ENCODE peak calls at places on chromosomes 4 and X, in four cellular contexts. One of them, this sample, is unnamed.

GRCh38 chr4:110675406-110675805 is 52.5 kb upstream of the PITX2 start:
- DNase-seq in A549: no peak
- DNase-seq in fibroblast of lung: no peak
- DNase-seq in AG04450: no peak
- DNase-seq in this sample: no peak

GRCh38 chrX:115560978-115561604 is at the start of gene PLS3:
- DNase-seq in fibroblast of lung: peak
- DNase-seq in A549: peak
- DNase-seq in AG04450: peak
- DNase-seq in this sample: no peak

GRCh38 chr4:185128272-185129119 is 14.6 kb upstream of the SLC25A4 start:
- DNase-seq in AG04450: no peak
- DNase-seq in fibroblast of lung: no peak
- DNase-seq in A549: peak
- DNase-seq in this sample: no peak

GRCh38 chr4:71857713-71858451 is 74.0 kb upstream of the GC start:
- DNase-seq in fibroblast of lung: no peak
- DNase-seq in A549: no peak
- DNase-seq in AG04450: no peak
- DNase-seq in this sample: no peak

GRCh38 chr4:143359794-143360193 is 23.1 kb downstream of the GAB1 start:
- DNase-seq in fibroblast of lung: no peak
- DNase-seq in A549: no peak
- DNase-seq in AG04450: no peak
- DNase-seq in this sample: no peak

GRCh38 chr4:143616771-143617170 is 83.7 kb downstream of the FREM3 start:
- DNase-seq in fibroblast of lung: peak
- DNase-seq in A549: no peak
- DNase-seq in AG04450: no peak
- DNase-seq in this sample: no peak

GRCh38 chrX:130285069-130285620 is 16.4 kb upstream of the ZNF280C start:
- DNase-seq in AG04450: no peak
- DNase-seq in fibroblast of lung: no peak
- DNase-seq in A549: no peak
- DNase-seq in this sample: no peak

GRCh38 chr4:17781831-17782287 is 438 bp upstream of the FAM184B start:
- DNase-seq in A549: no peak
- DNase-seq in AG04450: no peak
- DNase-seq in fibroblast of lung: no peak
- DNase-seq in this sample: no peak

GRCh38 chr4:102629686-102630085 is 128.5 kb downstream of the NFKB1 start:
- DNase-seq in A549: no peak
- DNase-seq in fibroblast of lung: no peak
- DNase-seq in AG04450: no peak
- DNase-seq in this sample: no peak

GRCh38 chrX:105464611-105465010 is 244.1 kb upstream of the TEX13A start:
- DNase-seq in AG04450: no peak
- DNase-seq in A549: no peak
- DNase-seq in fibroblast of lung: no peak
- DNase-seq in this sample: no peak

GRCh38 chrX:18887177-18887820 is 96.6 kb downstream of the PHKA2 start:
- DNase-seq in AG04450: no peak
- DNase-seq in A549: no peak
- DNase-seq in fibroblast of lung: peak
- DNase-seq in this sample: no peak

GRCh38 chr4:10576236-10576635 is 108.3 kb downstream of the CLNK start:
- DNase-seq in AG04450: no peak
- DNase-seq in fibroblast of lung: no peak
- DNase-seq in A549: no peak
- DNase-seq in this sample: no peak

GRCh38 chrX:86148024-86148511 is at the start of gene DACH2:
- DNase-seq in AG04450: peak
- DNase-seq in fibroblast of lung: peak
- DNase-seq in A549: peak
- DNase-seq in this sample: peak

GRCh38 chr4:17780461-17781071 is 855 bp downstream of the FAM184B start:
- DNase-seq in AG04450: no peak
- DNase-seq in A549: no peak
- DNase-seq in fibroblast of lung: no peak
- DNase-seq in this sample: peak

GRCh38 chr4:77072195-77072753 is 3.5 kb downstream of the CCNI start:
- DNase-seq in AG04450: no peak
- DNase-seq in A549: no peak
- DNase-seq in fibroblast of lung: no peak
- DNase-seq in this sample: no peak

GRCh38 chr4:163191999-163192398 is 25.3 kb upstream of the NAF1 start:
- DNase-seq in AG04450: no peak
- DNase-seq in fibroblast of lung: no peak
- DNase-seq in A549: peak
- DNase-seq in this sample: no peak

GRCh38 chr4:109576462-109576861 is 16.4 kb downstream of the MCUB start:
- DNase-seq in fibroblast of lung: no peak
- DNase-seq in A549: no peak
- DNase-seq in AG04450: no peak
- DNase-seq in this sample: no peak

GRCh38 chrX:531611-531936 is 99.0 kb upstream of the SHOX start:
- DNase-seq in A549: no peak
- DNase-seq in AG04450: no peak
- DNase-seq in fibroblast of lung: no peak
- DNase-seq in this sample: no peak

GRCh38 chr4:121062466-121062975 is 9.8 kb downstream of the NDNF start:
- DNase-seq in A549: no peak
- DNase-seq in AG04450: no peak
- DNase-seq in fibroblast of lung: peak
- DNase-seq in this sample: no peak

GRCh38 chr4:156347412-156348075 is 393.9 kb upstream of the CTSO start:
- DNase-seq in fibroblast of lung: peak
- DNase-seq in AG04450: no peak
- DNase-seq in A549: no peak
- DNase-seq in this sample: no peak

GRCh38 chrX:139639253-139639652 is 68.7 kb downstream of the MCF2 start:
- DNase-seq in A549: no peak
- DNase-seq in AG04450: no peak
- DNase-seq in fibroblast of lung: no peak
- DNase-seq in this sample: no peak

GRCh38 chr4:31085736-31086135 is 365.6 kb downstream of the PCDH7 start:
- DNase-seq in A549: no peak
- DNase-seq in AG04450: no peak
- DNase-seq in fibroblast of lung: no peak
- DNase-seq in this sample: no peak
- H3K4me3 ChIP-seq in A549: no peak
- H3K4me3 ChIP-seq in AG04450: no peak
- H3K4me3 ChIP-seq in fibroblast of lung: no peak
- H3K4me3 ChIP-seq in this sample: no peak

GRCh38 chr4:13193662-13194061 is 290.5 kb downstream of the RAB28 start:
- DNase-seq in A549: peak
- DNase-seq in AG04450: no peak
- DNase-seq in fibroblast of lung: no peak
- DNase-seq in this sample: no peak
- TF ChIP-seq CTCF in A549: no peak
- TF ChIP-seq CTCF in AG04450: no peak
- TF ChIP-seq CTCF in fibroblast of lung: no peak
- TF ChIP-seq CTCF in this sample: no peak

GRCh38 chr4:3346146-3346545 is 53.3 kb downstream of the RGS12 start:
- DNase-seq in fibroblast of lung: peak
- DNase-seq in AG04450: peak
- DNase-seq in A549: peak
- DNase-seq in this sample: peak
- H3K4me3 ChIP-seq in fibroblast of lung: no peak
- H3K4me3 ChIP-seq in AG04450: no peak
- H3K4me3 ChIP-seq in A549: no peak
- H3K4me3 ChIP-seq in this sample: no peak

DNA sequence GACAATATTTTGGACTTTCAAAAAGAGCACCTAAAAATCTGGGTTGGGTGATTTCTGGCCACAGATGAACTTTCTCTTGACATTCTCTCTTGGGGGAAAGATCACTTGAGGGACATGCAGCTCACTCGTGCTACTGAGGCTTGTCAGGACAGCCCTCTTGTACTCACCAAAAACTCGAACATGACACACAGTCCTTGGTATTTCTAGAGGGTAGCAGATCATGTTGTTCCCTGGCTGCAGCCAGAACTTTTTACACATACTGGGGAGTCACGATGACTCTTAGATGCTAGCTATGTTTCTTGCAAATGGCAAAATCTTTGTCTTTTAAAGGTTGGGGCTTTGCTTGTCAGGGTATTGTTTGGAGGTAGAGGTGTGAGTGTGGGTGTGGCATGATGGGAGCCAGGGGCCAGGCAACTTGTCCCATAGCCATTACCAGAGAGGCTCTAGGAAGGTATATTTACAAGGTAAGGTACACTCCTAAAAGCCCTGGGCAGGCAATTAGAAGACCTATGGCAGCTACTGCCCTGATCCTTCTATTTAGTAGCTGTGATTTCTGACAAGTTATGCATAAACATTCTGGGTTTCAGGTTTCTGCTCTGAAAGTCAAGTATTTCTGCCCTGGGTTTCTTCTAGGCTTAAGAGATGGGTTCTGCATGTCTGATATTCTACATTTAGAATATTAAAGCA is 241.7 kb upstream of the TLL1 start:
- DNase-seq in A549: no peak
- DNase-seq in fibroblast of lung: no peak
- DNase-seq in AG04450: no peak
- DNase-seq in this sample: no peak
- TF ChIP-seq CTCF in A549: no peak
- TF ChIP-seq CTCF in fibroblast of lung: no peak
- TF ChIP-seq CTCF in AG04450: no peak
- TF ChIP-seq CTCF in this sample: no peak

DNA sequence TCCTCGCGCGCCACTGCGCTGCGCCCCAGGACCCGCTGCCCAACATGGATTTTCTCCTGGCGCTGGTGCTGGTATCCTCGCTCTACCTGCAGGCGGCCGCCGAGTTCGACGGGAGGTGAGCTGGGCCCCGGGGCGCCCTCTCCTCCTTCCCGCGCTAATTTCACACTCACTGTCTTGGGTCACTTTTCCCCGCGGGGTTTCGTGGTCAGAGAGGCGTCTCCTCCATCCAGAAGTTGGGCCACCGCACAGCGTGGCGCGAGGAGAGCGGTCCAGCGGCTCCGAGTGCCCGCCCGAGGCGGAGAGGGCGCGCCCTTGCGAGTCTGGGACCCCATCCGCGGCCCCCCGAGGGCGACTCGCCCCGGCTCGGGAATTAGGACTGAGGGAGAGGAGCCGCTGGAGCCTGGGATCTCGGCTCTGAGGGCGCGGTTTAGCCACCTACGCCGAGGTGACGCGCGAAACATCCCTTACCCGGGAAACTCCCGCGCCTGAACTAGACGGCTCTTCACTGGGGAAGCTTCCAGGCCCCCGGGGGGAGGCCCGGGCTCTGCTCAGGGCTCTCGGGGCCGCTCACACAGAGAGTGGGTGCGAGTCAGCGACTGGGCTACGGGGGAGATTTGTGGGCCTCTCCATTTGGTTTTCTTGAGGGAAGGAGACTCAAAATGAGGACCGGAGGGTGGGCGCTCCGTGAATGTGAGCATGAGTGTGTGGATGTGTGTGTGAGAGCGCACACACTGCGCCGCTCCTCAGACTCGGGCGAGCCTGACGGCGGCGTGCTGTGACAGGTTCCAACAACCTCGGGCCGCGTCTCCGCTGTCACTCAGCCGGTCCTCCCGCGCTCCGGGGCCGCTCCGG is 564 bp downstream of the NPNT start:
- DNase-seq in A549: no peak
- DNase-seq in AG04450: no peak
- DNase-seq in fibroblast of lung: no peak
- DNase-seq in this sample: no peak
- H3K4me3 ChIP-seq in A549: peak
- H3K4me3 ChIP-seq in AG04450: no peak
- H3K4me3 ChIP-seq in fibroblast of lung: peak
- H3K4me3 ChIP-seq in this sample: peak

GRCh38 chr4:136150046-136150445 is 1382.2 kb downstream of the PCDH18 start:
- DNase-seq in AG04450: no peak
- DNase-seq in fibroblast of lung: no peak
- DNase-seq in A549: no peak
- DNase-seq in this sample: no peak
- TF ChIP-seq CTCF in AG04450: no peak
- TF ChIP-seq CTCF in fibroblast of lung: no peak
- TF ChIP-seq CTCF in A549: no peak
- TF ChIP-seq CTCF in this sample: no peak

DNA sequence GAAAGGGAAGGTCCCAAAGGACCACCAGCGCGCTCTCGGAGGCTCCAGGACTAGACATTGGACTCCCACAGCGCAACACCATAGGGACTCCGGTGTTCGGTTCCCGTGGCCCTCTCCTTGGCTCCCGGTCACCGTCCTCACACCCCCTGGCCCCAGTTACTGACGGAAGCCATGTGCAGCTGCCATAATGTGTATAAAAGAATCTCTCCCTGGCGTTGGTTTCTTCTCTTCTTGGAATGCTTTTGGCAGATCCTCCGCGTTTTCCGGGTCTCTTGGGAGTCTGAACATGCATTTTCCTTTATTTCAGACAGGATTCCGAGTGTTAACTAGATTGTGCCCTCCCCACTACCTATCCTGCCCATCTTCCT is 69.7 kb downstream of the FBXO8 start:
- DNase-seq in A549: no peak
- DNase-seq in AG04450: no peak
- DNase-seq in fibroblast of lung: no peak
- DNase-seq in this sample: no peak
- H3K4me3 ChIP-seq in A549: no peak
- H3K4me3 ChIP-seq in AG04450: no peak
- H3K4me3 ChIP-seq in fibroblast of lung: peak
- H3K4me3 ChIP-seq in this sample: peak

GRCh38 chrX:31070057-31070468 is 1.8 kb downstream of the FTHL17 start:
- DNase-seq in A549: no peak
- DNase-seq in fibroblast of lung: no peak
- DNase-seq in AG04450: no peak
- DNase-seq in this sample: no peak
- TF ChIP-seq CTCF in A549: no peak
- TF ChIP-seq CTCF in fibroblast of lung: no peak
- TF ChIP-seq CTCF in AG04450: no peak
- TF ChIP-seq CTCF in this sample: no peak

This sample was measured in AG04449.